ENCODE peak calls at places on chromosomes 1 and 21, in eight cellular contexts. Q is psoas muscle; W is CD4-positive, alpha-beta memory T cell; D is right lobe of liver; A is CD4-positive, alpha-beta T cell; C is adipocyte; J is CD8-positive, alpha-beta memory T cell; T is uterus. Z is an unnamed sample. For H3K9me3, the result is how much of the 10 kb centered on the place peaks cover.

GRCh38 chr1:2389644-2390043 is 1.7 kb downstream of the MORN1 start:
- DNase-seq in Q (peak), W (no peak), D (peak), A (no peak), C (no peak), J (no peak), T (no peak), Z (no peak)

GRCh38 chr1:203906932-203907331 is 45.5 kb downstream of the SNRPE start:
- DNase-seq in Q (no peak), W (no peak), D (no peak), A (no peak), C (peak), J (no peak), T (no peak), Z (no peak)

GRCh38 chr1:157289424-157290105 is 151.4 kb upstream of the ETV3 start:
- DNase-seq in Q (no peak), W (no peak), D (no peak), A (no peak), C (no peak), J (no peak), T (no peak), Z (no peak)

GRCh38 chr1:31843506-31843905 is 27.7 kb upstream of the SPOCD1 start:
- DNase-seq in Q (peak), W (no peak), D (no peak), A (no peak), C (peak), J (no peak), T (no peak), Z (no peak)

GRCh38 chr21:30487336-30487735 is at the start of gene KRTAP19-2:
- DNase-seq in Q (no peak), W (no peak), D (no peak), A (no peak), C (no peak), J (no peak), T (no peak), Z (no peak)

GRCh38 chr1:185238447-185238846 is 78.6 kb downstream of the IVNS1ABP start:
- DNase-seq in Q (no peak), W (peak), D (no peak), A (no peak), C (peak), J (peak), T (no peak), Z (no peak)

GRCh38 chr1:220483700-220484099 is 44.2 kb upstream of the MARK1 start:
- DNase-seq in Q (no peak), W (no peak), D (no peak), A (no peak), C (peak), J (no peak), T (no peak), Z (no peak)

GRCh38 chr1:156525856-156526479 is 25.4 kb upstream of the MEF2D start:
- DNase-seq in Q (no peak), W (no peak), D (no peak), A (no peak), C (no peak), J (no peak), T (no peak), Z (no peak)

GRCh38 chr1:109617291-109617801 is 2.1 kb downstream of the GNAT2 start:
- DNase-seq in Q (no peak), W (no peak), D (no peak), A (no peak), C (peak), J (no peak), T (no peak), Z (no peak)

GRCh38 chr1:159168043-159168442 is 3.4 kb upstream of the CADM3 start:
- DNase-seq in Q (no peak), W (no peak), D (no peak), A (no peak), C (no peak), J (no peak), T (no peak), Z (no peak)

GRCh38 chr1:86542626-86543025 is 4.3 kb upstream of the CLCA4 start:
- DNase-seq in Q (no peak), W (no peak), D (no peak), A (no peak), C (peak), J (no peak), T (no peak), Z (no peak)

GRCh38 chr1:170872663-170873062 is 62.7 kb upstream of the MROH9 start:
- DNase-seq in Q (no peak), W (no peak), D (no peak), A (no peak), C (no peak), J (no peak), T (no peak), Z (no peak)

GRCh38 chr1:217721692-217722091 is 90.5 kb downstream of the SPATA17 start:
- DNase-seq in Q (no peak), W (no peak), D (no peak), A (no peak), C (no peak), J (no peak), T (no peak), Z (no peak)

DNA sequence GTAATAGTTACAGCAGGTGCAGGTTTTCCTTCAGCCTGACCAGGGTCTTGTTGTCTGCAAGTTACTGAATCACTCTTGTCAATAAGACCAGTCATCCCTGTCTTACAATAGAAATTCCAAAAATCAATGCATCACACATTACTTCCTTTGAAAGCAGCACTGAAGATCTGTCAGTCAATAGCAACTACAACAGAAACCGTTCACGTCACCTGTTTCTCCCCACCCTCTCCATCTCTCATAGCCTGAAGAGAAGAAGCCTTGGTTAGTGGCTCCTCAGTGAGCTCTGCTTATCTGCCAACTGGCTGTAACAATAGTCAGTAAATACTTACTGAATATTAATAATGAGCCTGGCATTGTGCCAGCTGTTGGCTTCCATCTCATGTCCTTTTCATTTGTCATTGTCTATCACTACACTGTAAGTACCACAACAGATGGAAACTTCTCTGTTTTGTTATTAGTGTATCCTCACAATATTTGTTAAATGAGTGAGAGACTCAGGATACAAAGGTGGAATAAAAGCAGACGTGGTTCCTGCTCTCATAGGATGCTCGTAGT is 195.2 kb downstream of the S1PR1 start:
- DNase-seq in Q (no peak), W (no peak), D (no peak), A (no peak), C (no peak), J (no peak), T (no peak), Z (no peak)
- H3K9me3 ChIP-seq in Q (under half), W (under half), D (under half), A (under half), C (under half), J (under half), T (under half), Z (under half)

GRCh38 chr1:4515727-4516289 is 138.6 kb upstream of the AJAP1 start:
- DNase-seq in Q (no peak), W (no peak), D (no peak), A (no peak), C (no peak), J (no peak), T (peak), Z (no peak)

GRCh38 chr1:4513326-4514114 is 140.9 kb upstream of the AJAP1 start:
- DNase-seq in Q (no peak), W (no peak), D (no peak), A (no peak), C (no peak), J (no peak), T (no peak), Z (no peak)

GRCh38 chr1:4518621-4519020 is 135.8 kb upstream of the AJAP1 start:
- DNase-seq in Q (no peak), W (no peak), D (no peak), A (no peak), C (no peak), J (no peak), T (no peak), Z (no peak)

GRCh38 chr1:4517559-4517958 is 136.8 kb upstream of the AJAP1 start:
- DNase-seq in Q (no peak), W (no peak), D (no peak), A (no peak), C (no peak), J (no peak), T (no peak), Z (no peak)

GRCh38 chr1:4516596-4516995 is 137.8 kb upstream of the AJAP1 start:
- DNase-seq in Q (no peak), W (no peak), D (no peak), A (no peak), C (no peak), J (no peak), T (no peak), Z (no peak)
- H3K9me3 ChIP-seq in Q (under half), W (under half), D (under half), A (under half), C (under half), J (under half), T (under half), Z (under half)

DNA sequence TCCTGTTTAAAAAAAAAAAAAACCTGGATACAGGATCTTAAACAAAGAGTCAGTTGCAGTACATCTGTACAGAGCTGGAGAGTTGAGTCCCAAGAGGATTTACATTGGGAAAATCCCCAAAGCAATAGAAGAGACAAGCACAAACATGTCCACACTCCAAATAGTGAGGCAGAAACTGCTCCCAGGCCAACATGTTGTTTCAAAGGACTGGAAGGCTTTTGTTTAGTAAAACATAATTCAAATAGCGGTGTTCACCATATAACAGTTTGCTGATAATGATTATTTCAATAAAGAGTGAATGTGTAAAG is 425.4 kb downstream of the ADGRL2 start:
- DNase-seq in Q (no peak), W (no peak), D (no peak), A (no peak), C (peak), J (no peak), T (no peak), Z (no peak)
- H3K9me3 ChIP-seq in Q (under half), W (under half), D (under half), A (under half), C (under half), J (under half), T (under half), Z (under half)

GRCh38 chr1:90721210-90722194 is 4.4 kb upstream of the BARHL2 start:
- DNase-seq in Q (no peak), W (no peak), D (peak), A (peak), C (peak), J (no peak), T (no peak), Z (peak)

GRCh38 chr1:90724926-90725325 is 7.8 kb upstream of the BARHL2 start:
- DNase-seq in Q (no peak), W (no peak), D (no peak), A (no peak), C (no peak), J (no peak), T (no peak), Z (no peak)

GRCh38 chr1:90723561-90724108 is 6.5 kb upstream of the BARHL2 start:
- DNase-seq in Q (no peak), W (no peak), D (no peak), A (no peak), C (no peak), J (no peak), T (no peak), Z (no peak)

GRCh38 chr1:90724361-90724760 is 7.3 kb upstream of the BARHL2 start:
- DNase-seq in Q (no peak), W (no peak), D (no peak), A (no peak), C (no peak), J (no peak), T (no peak), Z (no peak)

DNA sequence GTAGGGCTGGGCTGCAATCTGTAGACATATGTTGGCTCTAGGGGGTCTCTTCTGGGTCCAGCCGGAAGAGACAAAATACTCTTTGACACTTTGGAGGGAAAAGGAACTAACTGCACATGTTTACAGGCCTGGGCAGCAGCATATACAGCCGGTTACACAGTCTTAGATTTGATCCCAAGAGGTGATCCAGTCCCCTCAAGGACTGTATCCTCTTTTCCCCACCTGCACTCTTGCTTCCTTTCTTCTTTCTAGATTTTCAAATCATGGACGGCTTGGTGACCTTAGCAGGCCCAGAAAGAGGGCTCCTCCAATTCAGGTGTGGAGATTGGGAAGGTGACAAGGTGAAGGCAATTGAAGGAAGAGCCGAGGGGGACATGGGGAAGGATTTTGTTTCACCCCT is 5.8 kb upstream of the BARHL2 start:
- DNase-seq in Q (no peak), W (no peak), D (no peak), A (no peak), C (no peak), J (no peak), T (no peak), Z (no peak)
- H3K9me3 ChIP-seq in Q (under half), W (under half), D (under half), A (under half), C (under half), J (under half), T (under half), Z (under half)

GRCh38 chr1:24900985-24901781 is 28.9 kb downstream of the RUNX3 start:
- DNase-seq in Q (no peak), W (no peak), D (peak), A (no peak), C (no peak), J (no peak), T (no peak), Z (no peak)
- H3K9me3 ChIP-seq in Q (under half), W (under half), D (under half), A (under half), C (under half), J (under half), T (under half), Z (under half)

GRCh38 chr1:68984289-68984688 is 487.4 kb upstream of the DEPDC1 start:
- DNase-seq in Q (no peak), W (no peak), D (no peak), A (no peak), C (no peak), J (no peak), T (no peak), Z (no peak)
- H3K9me3 ChIP-seq in Q (under half), W (under half), D (under half), A (under half), C (under half), J (under half), T (under half), Z (under half)